ENCODE peak calls at places on chromosomes 11 and 22, in seven cellular contexts. L is ELF-1; H is kidney; P is nucleus accumbens; G is activated T-cell treated with anti-CD3 and anti-CD28 coated beads, Interleukin-2, amount 50 U/mL, for 24 hours; Z is breast epithelium; Y is Panc1. D is an unnamed sample.

GRCh38 chr11:100816823-100817222 is 129.7 kb downstream of the ARHGAP42 start:
- DNase-seq in L (no peak), H (no peak), P (no peak), G (no peak), Z (no peak), Y (no peak), D (no peak)

GRCh38 chr11:65851811-65852507 is 6.0 kb downstream of the CFL1 start:
- DNase-seq in L (peak), H (no peak), P (no peak), G (no peak), Z (no peak), Y (no peak), D (no peak)

GRCh38 chr11:131609317-131609716 is 238.9 kb downstream of the NTM start:
- DNase-seq in L (no peak), H (no peak), P (no peak), G (no peak), Z (no peak), Y (no peak), D (no peak)

GRCh38 chr11:75490221-75491181 is 35.2 kb downstream of the GDPD5 start:
- DNase-seq in L (peak), H (no peak), P (no peak), G (no peak), Z (no peak), Y (no peak), D (peak)

GRCh38 chr11:130002352-130002845 is at the start of gene PRDM10:
- DNase-seq in L (no peak), H (peak), P (peak), G (peak), Z (peak), Y (no peak), D (peak)

GRCh38 chr22:40714514-40714966 is 35.3 kb downstream of the MCHR1 start:
- DNase-seq in L (peak), H (no peak), P (peak), G (no peak), Z (no peak), Y (no peak), D (peak)

GRCh38 chr22:46076651-46077339 is 73.5 kb upstream of the PPARA start:
- DNase-seq in L (no peak), H (peak), P (no peak), G (no peak), Z (peak), Y (no peak), D (peak)

GRCh38 chr11:8262552-8263108 is 1.0 kb downstream of the LMO1 start:
- DNase-seq in L (peak), H (peak), P (no peak), G (peak), Z (peak), Y (no peak), D (peak)

GRCh38 chr11:101913631-101914030 is 1.2 kb upstream of the CEP126 start:
- DNase-seq in L (no peak), H (no peak), P (no peak), G (no peak), Z (no peak), Y (no peak), D (no peak)

GRCh38 chr22:16828876-16829275 is 3.7 kb upstream of the XKR3 start:
- DNase-seq in L (no peak), H (no peak), P (no peak), G (no peak), Z (no peak), Y (no peak), D (no peak)

GRCh38 chr11:17479284-17480214 is 2.9 kb upstream of the ABCC8 start:
- DNase-seq in L (peak), H (no peak), P (peak), G (no peak), Z (no peak), Y (no peak), D (peak)

GRCh38 chr11:93890441-93891051 is 40.1 kb upstream of the VSTM5 start:
- DNase-seq in L (no peak), H (no peak), P (no peak), G (no peak), Z (no peak), Y (no peak), D (no peak)

GRCh38 chr22:22218302-22218701 is 26.3 kb upstream of the VPREB1 start:
- DNase-seq in L (no peak), H (no peak), P (no peak), G (no peak), Z (no peak), Y (no peak), D (no peak)

GRCh38 chr22:27420817-27421361 is 380.7 kb downstream of the MN1 start:
- DNase-seq in L (peak), H (peak), P (peak), G (no peak), Z (peak), Y (no peak), D (no peak)

GRCh38 chr11:65021003-65021402 is 6.2 kb upstream of the SNX15 start:
- DNase-seq in L (no peak), H (no peak), P (no peak), G (no peak), Z (no peak), Y (no peak), D (no peak)

GRCh38 chr11:72471005-72471898 is 36.9 kb upstream of the CLPB start:
- DNase-seq in L (peak), H (peak), P (peak), G (peak), Z (no peak), Y (no peak), D (peak)

D was measured in GM23338.